ENCODE peak calls at places on chromosomes 4 and X, in eight cellular contexts. S, N, A, Z, R, H, V and F are unnamed samples.

GRCh38 chr4:146098978-146099377 is 76.5 kb upstream of the LSM6 start:
- DNase-seq in S (no peak), N (no peak), A (no peak), Z (no peak), R (no peak), H (no peak), V (no peak), F (no peak)

GRCh38 chrX:130413415-130413814 is 11.6 kb downstream of the RBMX2 start:
- DNase-seq in S (no peak), N (no peak), A (no peak), Z (no peak), R (no peak), H (no peak), V (no peak), F (no peak)

GRCh38 chr4:40228497-40229365 is 31.9 kb downstream of the RHOH start:
- DNase-seq in S (no peak), N (no peak), A (peak), Z (no peak), R (no peak), H (peak), V (no peak), F (no peak)

GRCh38 chr4:130639871-130640270 is 1543.9 kb downstream of the C4orf33 start:
- DNase-seq in S (no peak), N (no peak), A (no peak), Z (no peak), R (no peak), H (no peak), V (no peak), F (no peak)

GRCh38 chrX:112839856-112840255 is 775 bp downstream of the AMOT start:
- DNase-seq in S (no peak), N (no peak), A (peak), Z (no peak), R (no peak), H (peak), V (no peak), F (no peak)

GRCh38 chr4:65943076-65943475 is 272.8 kb upstream of the EPHA5 start:
- DNase-seq in S (no peak), N (peak), A (peak), Z (no peak), R (no peak), H (peak), V (peak), F (peak)

GRCh38 chr4:15167743-15168142 is 165.5 kb downstream of the CPEB2 start:
- DNase-seq in S (no peak), N (no peak), A (no peak), Z (no peak), R (no peak), H (no peak), V (no peak), F (no peak)

GRCh38 chr4:113646456-113646809 is 115.1 kb downstream of the CAMK2D start:
- DNase-seq in S (peak), N (peak), A (peak), Z (peak), R (no peak), H (peak), V (no peak), F (no peak)

GRCh38 chr4:4323705-4324534 is 33.9 kb downstream of the ZBTB49 start:
- DNase-seq in S (no peak), N (peak), A (no peak), Z (peak), R (no peak), H (peak), V (no peak), F (no peak)

GRCh38 chr4:181820518-181820917 is 422.7 kb upstream of the TENM3 start:
- DNase-seq in S (no peak), N (no peak), A (no peak), Z (no peak), R (no peak), H (no peak), V (peak), F (no peak)

GRCh38 chr4:46999584-46999983 is 6.2 kb upstream of the GABRA4 start:
- DNase-seq in S (no peak), N (peak), A (no peak), Z (peak), R (peak), H (no peak), V (no peak), F (no peak)

GRCh38 chr4:14218641-14219040 is 591.1 kb upstream of the BOD1L1 start:
- DNase-seq in S (peak), N (no peak), A (peak), Z (no peak), R (no peak), H (no peak), V (no peak), F (no peak)

GRCh38 chr4:54017308-54017707 is 47.1 kb downstream of the CHIC2 start:
- DNase-seq in S (no peak), N (no peak), A (peak), Z (no peak), R (no peak), H (peak), V (no peak), F (no peak)

GRCh38 chr4:36638273-36638811 is 356.9 kb downstream of the DTHD1 start:
- DNase-seq in S (no peak), N (no peak), A (no peak), Z (no peak), R (no peak), H (no peak), V (no peak), F (no peak)

GRCh38 chr4:183960912-183961569 is 55.9 kb downstream of the STOX2 start:
- DNase-seq in S (no peak), N (no peak), A (no peak), Z (no peak), R (no peak), H (peak), V (no peak), F (no peak)

GRCh38 chr4:7323461-7323871 is 111.3 kb downstream of the PSAPL1 start:
- DNase-seq in S (no peak), N (no peak), A (no peak), Z (no peak), R (no peak), H (no peak), V (no peak), F (no peak)

GRCh38 chrX:149721778-149722177 is 9.9 kb downstream of the MAGEA11 start:
- DNase-seq in S (no peak), N (no peak), A (no peak), Z (no peak), R (no peak), H (no peak), V (no peak), F (no peak)

GRCh38 chrX:77510007-77510406 is 62.8 kb downstream of the FGF16 start:
- DNase-seq in S (no peak), N (no peak), A (no peak), Z (peak), R (no peak), H (no peak), V (no peak), F (no peak)

GRCh38 chr4:132530846-132531245 is 618.2 kb upstream of the PCDH10 start:
- DNase-seq in S (no peak), N (no peak), A (no peak), Z (no peak), R (no peak), H (peak), V (no peak), F (no peak)

GRCh38 chr4:161828061-161828460 is 335.7 kb downstream of the FSTL5 start:
- DNase-seq in S (no peak), N (peak), A (no peak), Z (no peak), R (no peak), H (no peak), V (no peak), F (no peak)

GRCh38 chrX:118554511-118554910 is 58.9 kb downstream of the DOCK11 start:
- DNase-seq in S (no peak), N (no peak), A (no peak), Z (no peak), R (no peak), H (no peak), V (no peak), F (no peak)

GRCh38 chrX:14354541-14354940 is 174.8 kb upstream of the GLRA2 start:
- DNase-seq in S (no peak), N (no peak), A (no peak), Z (peak), R (no peak), H (no peak), V (no peak), F (no peak)

GRCh38 chrX:150012647-150013046 is 74.4 kb upstream of the EOLA2 start:
- DNase-seq in S (no peak), N (peak), A (no peak), Z (peak), R (no peak), H (no peak), V (no peak), F (no peak)

GRCh38 chr4:158007566-158007965 is 165.3 kb downstream of the GASK1B start:
- DNase-seq in S (no peak), N (no peak), A (no peak), Z (no peak), R (no peak), H (no peak), V (no peak), F (no peak)

GRCh38 chrX:154436597-154437397 is at the start of gene GDI1:
- DNase-seq in S (no peak), N (peak), A (peak), Z (peak), R (no peak), H (peak), V (no peak), F (peak)

GRCh38 chr4:123750044-123750443 is 353.4 kb downstream of the SPRY1 start:
- DNase-seq in S (no peak), N (peak), A (peak), Z (no peak), R (no peak), H (peak), V (peak), F (no peak)

GRCh38 chr4:55345980-55346850 is at the start of gene SRD5A3:
- DNase-seq in S (peak), N (peak), A (peak), Z (peak), R (no peak), H (peak), V (peak), F (peak)

GRCh38 chr4:6292376-6293096 is 22.9 kb downstream of the WFS1 start:
- DNase-seq in S (no peak), N (no peak), A (no peak), Z (no peak), R (no peak), H (no peak), V (no peak), F (no peak)

GRCh38 chr4:142121951-142122350 is 485.6 kb downstream of the IL15 start:
- DNase-seq in S (no peak), N (no peak), A (no peak), Z (no peak), R (no peak), H (no peak), V (no peak), F (peak)

GRCh38 chr4:115126487-115126886 is 13.1 kb upstream of the NDST4 start:
- DNase-seq in S (no peak), N (peak), A (no peak), Z (no peak), R (no peak), H (no peak), V (no peak), F (no peak)

DNA sequence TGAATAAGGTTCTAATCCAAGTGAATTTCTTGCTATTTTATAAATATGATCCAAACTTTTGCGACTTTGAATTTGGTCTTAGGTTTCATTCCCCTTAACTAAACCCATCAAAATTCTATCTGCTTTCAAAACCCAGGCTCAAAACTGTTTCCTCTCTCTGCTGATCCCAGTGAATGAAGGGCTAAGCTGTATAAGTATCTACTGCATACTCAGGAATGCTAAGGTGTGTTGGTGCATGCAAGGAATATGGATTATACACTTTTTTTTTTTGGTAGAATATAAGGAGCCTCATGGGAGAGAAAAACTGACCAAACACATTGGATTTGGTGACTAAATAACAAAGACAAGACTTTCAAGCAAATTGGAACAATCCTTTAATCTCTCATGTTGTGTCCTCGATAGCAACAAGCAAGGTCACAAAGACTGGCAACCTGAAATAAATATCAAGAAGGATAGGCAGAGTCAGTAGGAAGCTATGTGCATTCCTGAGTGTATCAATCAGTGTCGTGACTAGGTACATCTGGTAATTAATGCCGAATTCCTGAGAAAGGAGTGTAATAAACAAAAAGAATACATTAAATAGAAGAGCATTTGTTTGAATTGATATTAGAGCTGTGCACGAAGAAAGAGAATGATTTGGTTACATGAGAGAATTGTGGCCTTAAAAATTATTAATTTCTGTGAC is 74.3 kb upstream of the KCTD8 start:
- DNase-seq in S (no peak), N (no peak), A (no peak), Z (no peak), R (no peak), H (peak), V (no peak), F (no peak)
- H3K27ac ChIP-seq in S (no peak), N (no peak), A (no peak), Z (no peak), R (no peak), H (no peak), V (no peak), F (no peak)

DNA sequence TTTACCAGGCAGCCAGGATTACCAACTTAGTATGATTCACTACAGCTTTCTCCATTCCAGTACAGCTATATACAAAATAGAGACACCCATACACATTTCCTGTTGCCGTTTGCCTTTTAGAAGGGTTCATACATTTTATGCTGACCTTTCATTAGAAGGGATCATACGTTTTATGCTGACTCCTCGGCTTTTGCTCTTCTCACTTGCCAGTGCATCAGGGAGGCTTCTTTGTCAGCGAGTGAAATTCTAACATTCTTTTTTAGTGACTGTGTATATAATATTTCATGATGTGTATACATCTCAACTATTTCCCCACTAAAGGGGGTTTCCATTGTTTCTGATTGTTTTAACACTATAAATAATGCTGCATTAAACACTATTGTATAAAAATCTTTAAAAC is 552.6 kb downstream of the TRIML1 start:
- DNase-seq in S (no peak), N (no peak), A (no peak), Z (peak), R (peak), H (no peak), V (no peak), F (no peak)
- H3K27ac ChIP-seq in S (no peak), N (no peak), A (no peak), Z (no peak), R (peak), H (no peak), V (no peak), F (no peak)

DNA sequence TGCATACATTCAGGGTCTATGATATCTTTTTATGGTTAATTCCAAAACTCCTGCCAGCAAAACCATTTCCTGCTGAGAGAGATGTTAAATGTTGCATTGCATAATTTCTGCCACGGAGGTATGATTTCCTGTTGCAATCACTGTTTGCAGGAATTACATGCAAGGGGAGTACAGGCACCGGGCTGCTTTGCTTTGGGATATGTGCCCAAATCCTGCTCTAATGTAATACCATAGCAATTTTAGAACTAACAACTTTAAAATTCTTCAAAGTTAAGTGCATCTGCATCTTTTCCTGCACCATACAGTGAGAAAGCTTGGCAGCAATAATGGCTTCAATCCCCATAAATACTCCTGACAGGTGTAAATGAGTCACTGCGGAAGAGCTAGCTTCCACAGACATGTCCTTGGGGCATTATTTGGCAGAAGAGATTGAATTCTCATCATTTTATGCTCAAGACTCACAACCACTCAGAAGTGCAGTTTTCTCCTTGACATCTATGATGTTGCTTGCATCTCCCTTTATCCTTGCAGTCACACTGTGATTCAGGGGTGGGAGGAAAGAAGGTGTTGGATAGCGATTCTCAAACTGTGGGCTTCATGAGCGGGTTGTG is 29.6 kb downstream of the TRIM2 start:
- DNase-seq in S (peak), N (peak), A (no peak), Z (peak), R (no peak), H (peak), V (no peak), F (no peak)
- H3K27ac ChIP-seq in S (peak), N (peak), A (no peak), Z (peak), R (peak), H (no peak), V (no peak), F (no peak)

DNA sequence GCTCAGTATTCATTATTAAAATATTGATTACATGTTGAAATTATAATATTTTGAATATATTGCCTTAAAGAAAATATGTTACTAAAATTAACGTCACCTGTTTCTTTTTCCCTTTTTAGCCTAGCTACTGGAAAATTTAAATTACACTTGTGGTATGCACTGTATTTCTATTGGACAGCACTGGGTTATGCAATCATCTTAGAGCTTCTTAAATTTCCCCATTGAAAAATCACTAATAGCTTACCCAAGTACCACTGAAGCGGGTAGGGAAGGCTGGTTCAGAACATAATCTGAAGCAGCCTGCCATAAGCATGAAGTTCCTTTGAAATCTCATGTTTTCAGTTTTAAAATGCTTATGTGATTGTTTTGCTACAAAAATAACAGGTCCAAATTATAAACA is 49.5 kb upstream of the TFDP3 start:
- DNase-seq in S (no peak), N (no peak), A (no peak), Z (no peak), R (no peak), H (no peak), V (no peak), F (no peak)
- H3K27ac ChIP-seq in S (no peak), N (no peak), A (no peak), Z (no peak), R (no peak), H (no peak), V (no peak), F (no peak)

GRCh38 chr4:187378441-187378840 is 617.1 kb upstream of the ZFP42 start:
- DNase-seq in S (no peak), N (no peak), A (no peak), Z (no peak), R (no peak), H (no peak), V (no peak), F (no peak)
- H3K27ac ChIP-seq in S (no peak), N (no peak), A (no peak), Z (no peak), R (no peak), H (no peak), V (no peak), F (no peak)